ENCODE peak calls at places on chromosomes 5 and 9, in four cellular contexts. W is HepG2, K is GM12878, F is SK-N-SH. C is an unnamed sample.

GRCh38 chr5:129459485-129460120 is 495 bp upstream of the ADAMTS19 start:
- DNase-seq in K (no peak), F (peak), W (no peak), C (no peak)

GRCh38 chr5:13601152-13601551 is 343.3 kb downstream of the DNAH5 start:
- DNase-seq in F (no peak), W (no peak), K (no peak), C (no peak)

GRCh38 chr9:91043041-91043740 is 241.6 kb downstream of the SYK start:
- DNase-seq in W (no peak), F (no peak), K (no peak), C (no peak)

GRCh38 chr5:135172718-135173117 is 138.7 kb upstream of the PITX1 start:
- DNase-seq in W (no peak), K (no peak), F (no peak), C (no peak)

GRCh38 chr9:70260007-70260443 is 1.2 kb downstream of the SMC5 start:
- DNase-seq in W (no peak), K (no peak), F (no peak), C (peak)

GRCh38 chr5:140327589-140327988 is 18.8 kb downstream of the HBEGF start:
- DNase-seq in W (peak), F (no peak), K (no peak), C (no peak)

GRCh38 chr5:55331321-55331720 is 23.5 kb downstream of the MTREX start:
- DNase-seq in W (no peak), K (no peak), F (no peak), C (no peak)

GRCh38 chr5:111857067-111857466 is 100.1 kb upstream of the NREP start:
- DNase-seq in F (no peak), W (no peak), K (no peak), C (no peak)

GRCh38 chr5:149782900-149783586 is 52.9 kb downstream of the PPARGC1B start:
- DNase-seq in W (no peak), K (no peak), F (no peak), C (no peak)

GRCh38 chr9:107280543-107280942 is 2.5 kb upstream of the RAD23B start:
- DNase-seq in F (no peak), K (no peak), W (no peak), C (no peak)

GRCh38 chr5:96752341-96753016 is 55.3 kb downstream of the ERAP1 start:
- DNase-seq in F (peak), W (peak), K (no peak), C (no peak)

GRCh38 chr9:6955251-6955921 is 197.6 kb downstream of the KDM4C start:
- DNase-seq in K (no peak), W (peak), F (no peak), C (no peak)

GRCh38 chr5:169549453-169549852 is 34.1 kb upstream of the SPDL1 start:
- DNase-seq in K (no peak), W (no peak), F (no peak), C (no peak)

GRCh38 chr5:139385061-139385889 is 2.2 kb upstream of the SLC23A1 start:
- DNase-seq in K (no peak), W (peak), F (no peak), C (no peak)

GRCh38 chr9:87713990-87714335 is 12.0 kb upstream of the CTSL start:
- DNase-seq in W (no peak), F (no peak), K (no peak), C (no peak)

GRCh38 chr5:17120209-17120608 is 97.2 kb upstream of the BASP1 start:
- DNase-seq in K (no peak), F (no peak), W (no peak), C (no peak)

GRCh38 chr9:110864011-110864410 is 174.3 kb downstream of the LPAR1 start:
- DNase-seq in F (no peak), K (no peak), W (no peak), C (no peak)

GRCh38 chr9:118109542-118109941 is 405.3 kb downstream of the TLR4 start:
- DNase-seq in F (no peak), W (no peak), K (no peak), C (no peak)

GRCh38 chr5:54442271-54442670 is 13.2 kb upstream of the HSPB3 start:
- DNase-seq in K (no peak), W (no peak), F (no peak), C (no peak)

GRCh38 chr5:36722913-36723312 is 116.5 kb downstream of the SLC1A3 start:
- DNase-seq in W (no peak), F (no peak), K (peak), C (no peak)

GRCh38 chr5:72940082-72940481 is 15.8 kb upstream of the FCHO2 start:
- DNase-seq in K (no peak), W (no peak), F (no peak), C (peak)

GRCh38 chr5:125180222-125180621 is 433.8 kb upstream of the ZNF608 start:
- DNase-seq in K (no peak), F (no peak), W (no peak), C (no peak)

GRCh38 chr9:115985657-115986056 is 167.9 kb upstream of the PAPPA start:
- DNase-seq in K (no peak), W (no peak), F (no peak), C (no peak)

GRCh38 chr9:124660341-124660801 is 110.7 kb downstream of the NR6A1 start:
- DNase-seq in F (peak), K (peak), W (peak), C (peak)

GRCh38 chr5:115423051-115423450 is 121.5 kb downstream of the FEM1C start:
- DNase-seq in K (no peak), F (no peak), W (no peak), C (no peak)

GRCh38 chr5:153659337-153659736 is 168.9 kb downstream of the GRIA1 start:
- DNase-seq in F (peak), W (no peak), K (no peak), C (no peak)

GRCh38 chr5:153660919-153661318 is 170.4 kb downstream of the GRIA1 start:
- DNase-seq in W (no peak), K (no peak), F (no peak), C (no peak)

GRCh38 chr5:153661897-153662296 is 171.4 kb downstream of the GRIA1 start:
- DNase-seq in K (no peak), F (no peak), W (no peak), C (no peak)

GRCh38 chr5:153658151-153658550 is 167.7 kb downstream of the GRIA1 start:
- DNase-seq in W (no peak), K (no peak), F (no peak), C (no peak)

GRCh38 chr5:153658606-153659005 is 168.1 kb downstream of the GRIA1 start:
- DNase-seq in F (no peak), W (no peak), K (no peak), C (no peak)
- TF ChIP-seq GABPA in F (no peak), W (no peak), K (no peak), C (no peak)

DNA sequence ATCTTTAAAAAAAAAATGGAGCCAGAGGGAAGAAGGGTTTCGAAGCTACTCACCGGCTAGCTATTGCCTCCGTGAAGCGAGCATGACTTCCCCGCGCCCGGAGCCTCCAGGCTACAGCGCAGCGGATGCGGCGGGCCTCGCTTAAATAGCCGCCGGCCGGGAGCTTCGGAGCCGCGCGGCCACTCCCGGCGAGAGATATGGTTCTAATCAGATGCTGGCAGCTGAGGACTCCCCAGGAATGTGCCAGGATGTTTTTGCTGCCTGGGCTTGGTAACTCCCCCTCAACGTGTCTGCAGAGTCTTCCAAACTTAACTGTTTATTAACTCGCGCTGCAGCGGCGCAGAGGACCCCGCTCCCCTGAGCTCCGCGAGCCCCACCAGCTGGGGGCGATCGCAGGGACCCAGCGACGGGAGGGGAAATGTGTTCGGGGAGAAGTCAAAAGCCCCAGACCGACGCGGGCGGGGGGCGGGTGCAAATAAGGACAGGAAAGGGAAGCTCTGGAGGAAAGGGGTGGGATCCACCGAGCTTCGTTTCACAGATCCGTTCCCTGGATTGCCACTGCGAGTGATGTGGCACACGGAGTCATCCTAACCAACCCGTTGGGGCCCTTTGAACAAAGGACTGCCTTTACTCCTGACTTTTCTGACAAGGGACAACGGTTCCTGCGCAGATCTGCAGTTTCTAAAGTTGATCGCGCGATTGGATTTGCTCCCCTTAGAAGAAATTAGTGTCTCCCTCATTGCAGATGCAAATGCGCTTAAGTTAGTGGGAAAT is at the start of gene DAB2:
- DNase-seq in F (peak), K (no peak), W (peak), C (peak)
- TF ChIP-seq CTCF in F (peak), K (no peak), W (peak), C (no peak)

DNA sequence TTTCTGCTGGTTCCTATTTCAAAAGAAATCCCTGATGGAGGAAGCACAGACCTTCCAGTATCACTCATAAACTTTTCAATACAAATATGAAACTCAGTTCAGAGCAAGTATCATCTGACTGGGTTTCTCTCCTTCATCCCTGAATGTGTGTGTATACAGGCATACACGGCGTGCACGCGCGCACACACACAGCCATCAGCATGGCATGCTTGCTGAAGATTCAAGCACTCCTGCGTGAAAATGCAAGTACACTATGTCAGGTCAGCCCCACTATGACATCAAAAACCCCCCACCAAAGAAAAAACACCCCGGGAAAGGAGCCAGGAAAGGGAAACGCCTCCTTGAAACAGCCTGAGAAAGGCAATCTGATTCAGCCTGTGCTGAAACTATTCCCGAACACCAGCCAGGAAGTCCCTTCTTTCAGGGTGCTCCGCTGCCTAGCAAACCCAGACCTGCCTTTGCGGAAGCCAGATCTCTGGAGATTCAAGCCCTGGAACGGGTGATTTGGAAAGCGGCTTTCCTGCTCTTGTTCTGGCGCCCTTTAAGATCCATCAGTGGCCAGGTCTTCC is 843 bp downstream of the KLHL3 start:
- DNase-seq in W (no peak), K (no peak), F (peak), C (no peak)
- TF ChIP-seq GABPA in W (no peak), K (no peak), F (no peak), C (no peak)

DNA sequence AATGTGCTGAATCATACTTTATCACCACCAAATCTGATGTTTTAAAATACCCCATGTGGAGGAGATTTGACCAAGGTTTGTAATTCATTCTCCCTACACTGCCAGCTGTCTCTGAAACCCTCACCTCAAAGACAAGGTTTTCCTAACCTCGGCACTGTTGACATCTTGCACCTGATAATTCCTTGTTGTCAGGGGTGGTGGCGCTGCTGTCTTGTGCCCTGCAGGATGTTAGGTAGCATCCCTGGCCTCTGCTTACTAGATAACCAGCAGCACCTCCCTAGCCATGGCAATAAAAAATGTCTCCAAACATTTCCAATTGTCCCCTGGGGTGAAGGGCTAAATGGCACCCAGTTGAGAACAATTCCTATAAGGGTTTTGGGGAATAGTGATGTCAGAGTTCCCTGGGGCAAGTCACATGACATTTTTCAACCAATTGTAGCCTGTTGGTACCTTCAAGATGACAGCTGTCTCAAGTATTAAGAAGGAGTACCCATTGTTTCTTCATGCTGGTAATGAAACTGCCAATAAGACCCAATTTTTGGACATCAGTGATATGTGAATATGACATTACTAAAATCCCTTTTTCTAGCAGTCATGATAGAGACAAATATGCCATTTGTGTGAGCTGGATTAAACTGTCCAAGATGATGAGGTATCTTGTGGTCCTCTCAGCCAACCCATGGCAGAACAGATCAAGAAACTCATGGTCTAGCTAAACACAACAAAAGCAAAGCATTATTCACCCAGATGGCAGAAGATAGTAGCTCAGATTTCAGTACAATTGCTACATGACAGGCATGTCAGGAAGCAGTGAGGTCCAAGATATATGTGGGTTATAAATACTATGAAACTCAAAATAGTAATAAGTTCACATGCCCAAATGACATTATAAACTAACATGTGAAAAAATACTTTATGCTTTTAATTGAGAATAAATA is 160.7 kb upstream of the PLCXD3 start:
- DNase-seq in K (no peak), W (no peak), F (no peak), C (no peak)
- TF ChIP-seq CTCF in K (no peak), W (no peak), F (no peak), C (no peak)

C was measured in HL-60.